ENCODE peak calls at places on chromosomes 7 and 10, in seven cellular contexts. B is NCI-H748 treated with DMSO at 0.1 percent for 48 hours; J is germinal center; I is T-helper 2 cell; F is activated CD4-positive, CD25-positive, alpha-beta regulatory T cell; W is activated CD4-positive, alpha-beta T cell treated with anti-CD3 and anti-CD28 coated beads, Interleukin-2, amount 50 U/mL, for 1 hour; Y is stimulated activated CD4-positive, alpha-beta T cell treated with anti-CD3 and anti-CD28 coated beads, Interleukin-12 subunit alpha, Interleukin-12 subunit beta, amount 100 ng/mL, for 48 hours. U is an unnamed sample.

GRCh38 chr7:129958643-129959479 is 6.1 kb upstream of the UBE2H start:
- DNase-seq in Y (no peak), F (no peak), J (no peak), I (no peak), W (no peak), B (no peak), U (no peak)

GRCh38 chr7:82701941-82702340 is 258.4 kb upstream of the CACNA2D1 start:
- DNase-seq in J (no peak), W (no peak), B (no peak), I (no peak), Y (no peak), F (no peak), U (no peak)

GRCh38 chr7:13603661-13604060 is 385.8 kb downstream of the ETV1 start:
- DNase-seq in B (no peak), I (no peak), W (no peak), J (no peak), Y (no peak), F (no peak), U (no peak)

GRCh38 chr10:72738476-72738875 is 46.5 kb downstream of the MCU start:
- DNase-seq in W (no peak), Y (no peak), B (no peak), J (no peak), I (no peak), F (no peak), U (no peak)

GRCh38 chr10:73493781-73494180 is 2.0 kb downstream of the PPP3CB start:
- DNase-seq in F (no peak), I (no peak), W (no peak), B (no peak), J (no peak), Y (no peak), U (no peak)

GRCh38 chr7:56218510-56218909 is 102.3 kb upstream of the NUPR2 start:
- DNase-seq in B (no peak), I (no peak), F (no peak), J (no peak), Y (no peak), W (no peak), U (peak; percentile 45)

GRCh38 chr7:33809218-33809617 is 96.1 kb upstream of the BMPER start:
- DNase-seq in F (no peak), I (no peak), J (no peak), W (no peak), Y (no peak), B (no peak), U (no peak)

GRCh38 chr7:28018446-28018845 is 162.1 kb downstream of the JAZF1 start:
- DNase-seq in I (no peak), W (no peak), F (no peak), J (no peak), Y (no peak), B (no peak), U (no peak)

GRCh38 chr10:68925489-68925888 is 24.4 kb downstream of the DDX50 start:
- DNase-seq in J (no peak), I (no peak), Y (no peak), W (no peak), B (no peak), F (no peak), U (no peak)

GRCh38 chr10:6878067-6878412 is 298.0 kb upstream of the PRKCQ start:
- DNase-seq in Y (no peak), J (no peak), I (no peak), F (no peak), W (no peak), B (no peak), U (no peak)

GRCh38 chr7:116187400-116187799 is 22.9 kb upstream of the TES start:
- DNase-seq in W (no peak), B (no peak), Y (no peak), I (no peak), J (no peak), F (no peak), U (no peak)

GRCh38 chr7:132390705-132391104 is 185.6 kb downstream of the PLXNA4 start:
- DNase-seq in B (no peak), W (no peak), I (no peak), J (no peak), Y (no peak), F (no peak), U (no peak)

GRCh38 chr10:101466016-101466912 is 112.3 kb downstream of the BTRC start:
- DNase-seq in J (no peak), F (no peak), Y (no peak), I (no peak), W (no peak), B (peak; percentile 88), U (no peak)

GRCh38 chr10:58373446-58373834 is 11.8 kb upstream of the TFAM start:
- DNase-seq in J (no peak), Y (no peak), F (no peak), I (no peak), B (no peak), W (no peak), U (no peak)

GRCh38 chr7:91151916-91152315 is 112.3 kb upstream of the FZD1 start:
- DNase-seq in I (no peak), W (no peak), J (no peak), Y (no peak), B (no peak), F (no peak), U (no peak)

GRCh38 chr10:112332022-112332421 is 41.9 kb upstream of the ACSL5 start:
- DNase-seq in W (no peak), J (no peak), I (no peak), B (no peak), Y (no peak), F (no peak), U (no peak)

GRCh38 chr10:35451103-35452016 is 115.1 kb downstream of the CCNY start:
- DNase-seq in I (no peak), J (peak; percentile 49), Y (no peak), W (no peak), B (no peak), F (no peak), U (no peak)

GRCh38 chr10:22620929-22621328 is 93.4 kb downstream of the PIP4K2A start:
- DNase-seq in J (no peak), W (no peak), B (no peak), F (no peak), Y (no peak), I (no peak), U (no peak)

GRCh38 chr10:24762966-24763623 is 39.4 kb upstream of the ARHGAP21 start:
- DNase-seq in W (no peak), J (no peak), Y (no peak), I (no peak), B (no peak), F (no peak), U (no peak)

GRCh38 chr10:97570789-97571536 is 1.6 kb upstream of the ANKRD2 start:
- DNase-seq in Y (no peak), F (no peak), I (no peak), B (no peak), J (no peak), W (no peak), U (no peak)

GRCh38 chr7:97179454-97180104 is 62.1 kb downstream of the SDHAF3 start:
- DNase-seq in Y (peak; percentile 18), B (peak; percentile 39), W (peak; percentile 24), I (no peak), F (peak; percentile 18), J (peak; percentile 62), U (peak; percentile 28)

GRCh38 chr7:44079221-44080021 is 2.9 kb downstream of the POLM start:
- DNase-seq in I (no peak), J (no peak), Y (no peak), F (no peak), B (no peak), W (no peak), U (no peak)

GRCh38 chr7:44580945-44581344 is 1.1 kb downstream of the TMED4 start:
- DNase-seq in W (no peak), I (no peak), Y (no peak), B (no peak), F (no peak), J (no peak), U (no peak)

GRCh38 chr10:924524-924859 is 7.0 kb downstream of the LARP4B start:
- DNase-seq in W (no peak), I (no peak), B (no peak), J (no peak), F (no peak), Y (no peak), U (no peak)